ENCODE peak calls at places on chromosomes 11 and 22, in four cellular contexts. U, I, J and P are unnamed samples.

GRCh38 chr11:90113541-90113940 is 20.9 kb upstream of the NAALAD2 start:
- DNase-seq in U (no peak), I (no peak), J (no peak), P (peak)

GRCh38 chr11:124876818-124877630 is 11.8 kb downstream of the ROBO3 start:
- DNase-seq in U (no peak), J (no peak), I (no peak), P (no peak)

GRCh38 chr11:7833527-7833926 is 36.8 kb upstream of the OR5P2 start:
- DNase-seq in I (no peak), J (no peak), U (no peak), P (no peak)

GRCh38 chr11:67303989-67304411 is 670 bp downstream of the SSH3 start:
- DNase-seq in J (peak), I (no peak), U (no peak), P (no peak)

GRCh38 chr22:20574920-20575353 is 67.5 kb downstream of the MED15 start:
- DNase-seq in J (no peak), U (no peak), I (no peak), P (no peak)

GRCh38 chr22:44328326-44328725 is 15.6 kb upstream of the SHISAL1 start:
- DNase-seq in I (no peak), U (no peak), J (no peak), P (no peak)

GRCh38 chr22:47632646-47633045 is 870.2 kb downstream of the TBC1D22A start:
- DNase-seq in I (no peak), J (no peak), U (no peak), P (no peak)

GRCh38 chr22:49466926-49467590 is 360.6 kb downstream of the BRD1 start:
- DNase-seq in U (no peak), J (no peak), I (no peak), P (no peak)

GRCh38 chr11:64385953-64386704 is 27.2 kb downstream of the RPS6KA4 start:
- DNase-seq in I (no peak), U (no peak), J (peak), P (peak)

GRCh38 chr22:33274214-33274828 is 216.1 kb upstream of the SYN3 start:
- DNase-seq in I (no peak), J (no peak), U (peak), P (no peak)

GRCh38 chr11:7490054-7490453 is 4.7 kb downstream of the OLFML1 start:
- DNase-seq in I (no peak), U (no peak), J (peak), P (no peak)

GRCh38 chr11:72144807-72145565 is 9.5 kb downstream of the FOLR3 start:
- DNase-seq in J (peak), U (no peak), I (peak), P (no peak)

GRCh38 chr11:65655570-65656332 is 7.0 kb downstream of the RELA start:
- DNase-seq in J (no peak), U (no peak), I (no peak), P (no peak)

GRCh38 chr11:96893988-96894387 is 504.2 kb downstream of the JRKL start:
- DNase-seq in U (no peak), J (no peak), I (no peak), P (no peak)

GRCh38 chr22:44157916-44158618 is 22.7 kb upstream of the PARVG start:
- DNase-seq in I (no peak), J (no peak), U (no peak), P (no peak)

GRCh38 chr22:33605686-33606085 is 314.6 kb downstream of the LARGE1 start:
- DNase-seq in U (no peak), I (no peak), J (no peak), P (no peak)

GRCh38 chr22:20211997-20212753 is 55.9 kb downstream of the RTN4R start:
- DNase-seq in I (no peak), U (no peak), J (peak), P (no peak)

GRCh38 chr11:7657306-7658025 is 15.8 kb downstream of the CYB5R2 start:
- DNase-seq in I (no peak), J (peak), U (no peak), P (peak)

GRCh38 chr22:46563381-46564083 is 26.1 kb upstream of the CELSR1 start:
- DNase-seq in I (no peak), U (peak), J (peak), P (peak)

GRCh38 chr11:64384039-64384737 is 25.2 kb downstream of the RPS6KA4 start:
- DNase-seq in I (no peak), U (no peak), J (no peak), P (no peak)

GRCh38 chr11:110131386-110132123 is 38.4 kb downstream of the ZC3H12C start:
- DNase-seq in J (no peak), I (no peak), U (no peak), P (peak)

GRCh38 chr11:94574193-94574961 is 7.2 kb downstream of the PIWIL4 start:
- DNase-seq in I (peak), U (no peak), J (peak), P (peak)

GRCh38 chr11:37504066-37504611 is 906.1 kb upstream of the RAG2 start:
- DNase-seq in U (no peak), I (peak), J (peak), P (peak)

GRCh38 chr22:46793497-46793896 is 31.0 kb downstream of the TBC1D22A start:
- DNase-seq in J (no peak), U (no peak), I (no peak), P (no peak)

GRCh38 chr22:22556578-22556977 is 2.5 kb downstream of the PRAME start:
- DNase-seq in U (no peak), I (no peak), J (no peak), P (no peak)

GRCh38 chr11:121494355-121495099 is 41.8 kb upstream of the SORL1-AS1 start:
- DNase-seq in I (no peak), J (no peak), U (peak), P (no peak)

GRCh38 chr22:22743128-22743760 is 98.8 kb downstream of the GGTLC2 start:
- DNase-seq in J (no peak), I (no peak), U (no peak), P (no peak)

GRCh38 chr11:126194121-126194543 is 17.3 kb downstream of the RPUSD4 start:
- DNase-seq in U (no peak), I (peak), J (peak), P (peak)

GRCh38 chr22:47203554-47203991 is 441.1 kb downstream of the TBC1D22A start:
- DNase-seq in U (no peak), I (no peak), J (no peak), P (no peak)

GRCh38 chr11:45087761-45088160 is 58.7 kb upstream of the PRDM11 start:
- DNase-seq in U (no peak), J (no peak), I (no peak), P (no peak)

GRCh38 chr11:60208951-60209350 is 26.1 kb upstream of the MS4A6A start:
- DNase-seq in U (no peak), I (no peak), J (no peak), P (no peak)

GRCh38 chr22:49193901-49194465 is 633.7 kb downstream of the BRD1 start:
- DNase-seq in J (no peak), U (no peak), I (no peak), P (no peak)